ENCODE peak calls at places on chromosomes 12 and 14, in ten cellular contexts. D is posterior vena cava; H is stimulated activated CD8-positive, alpha-beta memory T cell treated with anti-CD3 and anti-CD28 coated beads, Interleukin-2, amount 100 ng/mL, for 48 hours; G is suprapubic skin; O is choroid plexus epithelial cell; I is adipocyte; N is PC-3; Y is progenitor cell of endocrine pancreas; U is mucosa of gallbladder; V is cardiac muscle cell. C is an unnamed sample.

GRCh38 chr12:19236656-19237055 is 107.1 kb downstream of the PLEKHA5 start:
- DNase-seq in N (no peak), Y (no peak), U (no peak), D (no peak), H (no peak), G (no peak), O (peak; percentile 81), V (peak; percentile 65), I (peak; percentile 81), C (no peak)

GRCh38 chr14:38761033-38761432 is 342.0 kb downstream of the SEC23A start:
- DNase-seq in N (no peak), I (no peak), D (no peak), G (no peak), O (no peak), Y (no peak), H (no peak), U (no peak), V (no peak), C (no peak)

GRCh38 chr14:35766036-35766699 is 42.9 kb downstream of the RALGAPA1 start:
- DNase-seq in O (no peak), N (no peak), U (no peak), Y (no peak), H (no peak), G (no peak), V (no peak), I (no peak), D (no peak), C (no peak)

GRCh38 chr14:42541535-42542001 is 934.9 kb downstream of the LRFN5 start:
- DNase-seq in D (no peak), U (no peak), N (peak; percentile 54), I (no peak), O (no peak), V (peak; percentile 6), Y (no peak), G (no peak), H (no peak), C (no peak)

GRCh38 chr12:78260976-78261375 is 430.3 kb downstream of the NAV3 start:
- DNase-seq in H (no peak), V (no peak), O (no peak), N (no peak), I (no peak), Y (no peak), U (no peak), G (no peak), D (no peak), C (no peak)

GRCh38 chr12:132606927-132607326 is 3.5 kb downstream of the LRCOL1 start:
- DNase-seq in G (no peak), U (no peak), V (no peak), N (no peak), O (no peak), H (no peak), Y (no peak), I (no peak), D (no peak), C (no peak)

GRCh38 chr12:27879708-27880107 is 92.8 kb downstream of the PTHLH start:
- DNase-seq in G (no peak), I (no peak), V (no peak), Y (no peak), H (no peak), U (no peak), N (no peak), D (no peak), O (no peak), C (no peak)

GRCh38 chr14:24051789-24052655 is at the start of gene CARMIL3:
- DNase-seq in V (peak; percentile 61), O (peak; percentile 58), H (peak; percentile 51), D (peak; percentile 88), Y (peak; percentile 61), N (peak; percentile 57), U (peak; percentile 55), G (no peak), I (peak; percentile 87), C (peak; percentile 86)